ENCODE peak calls at places on chromosomes 12 and 14, in five cellular contexts. One of them, this sample, is unnamed.

GRCh38 chr14:36194645-36195044 is 18.1 kb upstream of the PTCSC3 start:
- DNase-seq in endodermal cell: no peak
- DNase-seq in brain microvascular endothelial cell: no peak
- DNase-seq in transverse colon: no peak
- DNase-seq in omental fat pad: no peak
- DNase-seq in this sample: no peak

GRCh38 chr12:123067654-123068053 is 83.2 kb downstream of the PITPNM2 start:
- DNase-seq in brain microvascular endothelial cell: no peak
- DNase-seq in endodermal cell: no peak
- DNase-seq in transverse colon: no peak
- DNase-seq in omental fat pad: no peak
- DNase-seq in this sample: no peak

GRCh38 chr12:124833693-124834122 is 30.0 kb downstream of the SCARB1 start:
- DNase-seq in transverse colon: no peak
- DNase-seq in endodermal cell: peak
- DNase-seq in omental fat pad: no peak
- DNase-seq in brain microvascular endothelial cell: peak
- DNase-seq in this sample: no peak

GRCh38 chr12:105462841-105463240 is 132.3 kb downstream of the C12orf75 start:
- DNase-seq in omental fat pad: no peak
- DNase-seq in brain microvascular endothelial cell: peak
- DNase-seq in endodermal cell: no peak
- DNase-seq in transverse colon: no peak
- DNase-seq in this sample: no peak

GRCh38 chr12:9064815-9065606 is 50.7 kb downstream of the A2M start:
- DNase-seq in transverse colon: peak
- DNase-seq in endodermal cell: peak
- DNase-seq in omental fat pad: no peak
- DNase-seq in brain microvascular endothelial cell: peak
- DNase-seq in this sample: no peak

GRCh38 chr14:95281560-95282176 is 38.0 kb downstream of the CLMN start:
- DNase-seq in transverse colon: no peak
- DNase-seq in omental fat pad: no peak
- DNase-seq in endodermal cell: no peak
- DNase-seq in brain microvascular endothelial cell: no peak
- DNase-seq in this sample: no peak

GRCh38 chr14:100788517-100789365 is 37.2 kb upstream of the MEG3 start:
- DNase-seq in brain microvascular endothelial cell: no peak
- DNase-seq in endodermal cell: no peak
- DNase-seq in omental fat pad: no peak
- DNase-seq in transverse colon: no peak
- DNase-seq in this sample: no peak

GRCh38 chr14:97274626-97275025 is 477.4 kb downstream of the VRK1 start:
- DNase-seq in transverse colon: no peak
- DNase-seq in brain microvascular endothelial cell: no peak
- DNase-seq in omental fat pad: no peak
- DNase-seq in endodermal cell: no peak
- DNase-seq in this sample: no peak

GRCh38 chr12:16828891-16829290 is 222.9 kb upstream of the LMO3 start:
- DNase-seq in transverse colon: no peak
- DNase-seq in endodermal cell: no peak
- DNase-seq in omental fat pad: no peak
- DNase-seq in brain microvascular endothelial cell: no peak
- DNase-seq in this sample: no peak

GRCh38 chr12:70581199-70581598 is 56.0 kb downstream of the PTPRB start:
- DNase-seq in endodermal cell: no peak
- DNase-seq in brain microvascular endothelial cell: no peak
- DNase-seq in transverse colon: no peak
- DNase-seq in omental fat pad: no peak
- DNase-seq in this sample: no peak

GRCh38 chr14:36097356-36097755 is 79.2 kb downstream of the PTCSC3 start:
- DNase-seq in transverse colon: no peak
- DNase-seq in brain microvascular endothelial cell: no peak
- DNase-seq in endodermal cell: no peak
- DNase-seq in omental fat pad: no peak
- DNase-seq in this sample: no peak

GRCh38 chr12:77835982-77836381 is 5.3 kb downstream of the NAV3 start:
- DNase-seq in brain microvascular endothelial cell: no peak
- DNase-seq in omental fat pad: no peak
- DNase-seq in transverse colon: no peak
- DNase-seq in endodermal cell: no peak
- DNase-seq in this sample: no peak

GRCh38 chr14:26775765-26776577 is 178.1 kb upstream of the NOVA1 start:
- DNase-seq in transverse colon: no peak
- DNase-seq in brain microvascular endothelial cell: no peak
- DNase-seq in endodermal cell: no peak
- DNase-seq in omental fat pad: no peak
- DNase-seq in this sample: no peak

GRCh38 chr12:125983784-125984510 is 918.7 kb downstream of the AACS start:
- DNase-seq in endodermal cell: peak
- DNase-seq in omental fat pad: no peak
- DNase-seq in transverse colon: no peak
- DNase-seq in brain microvascular endothelial cell: no peak
- DNase-seq in this sample: no peak

GRCh38 chr12:92784795-92785562 is 82.2 kb downstream of the PLEKHG7 start:
- DNase-seq in omental fat pad: no peak
- DNase-seq in transverse colon: no peak
- DNase-seq in endodermal cell: peak
- DNase-seq in brain microvascular endothelial cell: peak
- DNase-seq in this sample: no peak

GRCh38 chr14:100192672-100193416 is 33.4 kb upstream of the DEGS2 start:
- DNase-seq in endodermal cell: peak
- DNase-seq in transverse colon: peak
- DNase-seq in omental fat pad: peak
- DNase-seq in brain microvascular endothelial cell: peak
- DNase-seq in this sample: peak

GRCh38 chr14:73644531-73645247 is at the start of gene DNAL1:
- DNase-seq in endodermal cell: peak
- DNase-seq in omental fat pad: peak
- DNase-seq in transverse colon: peak
- DNase-seq in brain microvascular endothelial cell: peak
- DNase-seq in this sample: peak

GRCh38 chr12:112936927-112937326 is 1.3 kb upstream of the OAS3 start:
- DNase-seq in endodermal cell: no peak
- DNase-seq in transverse colon: no peak
- DNase-seq in brain microvascular endothelial cell: no peak
- DNase-seq in omental fat pad: no peak
- DNase-seq in this sample: no peak

GRCh38 chr14:53278602-53279506 is 125.7 kb upstream of the DDHD1 start:
- DNase-seq in omental fat pad: no peak
- DNase-seq in transverse colon: no peak
- DNase-seq in endodermal cell: no peak
- DNase-seq in brain microvascular endothelial cell: peak
- DNase-seq in this sample: no peak

GRCh38 chr12:27652174-27652763 is 44.0 kb upstream of the REP15 start:
- DNase-seq in transverse colon: peak
- DNase-seq in brain microvascular endothelial cell: peak
- DNase-seq in omental fat pad: no peak
- DNase-seq in endodermal cell: peak
- DNase-seq in this sample: peak

GRCh38 chr12:130713581-130713991 is 2.5 kb downstream of the RIMBP2 start:
- DNase-seq in transverse colon: no peak
- DNase-seq in omental fat pad: no peak
- DNase-seq in brain microvascular endothelial cell: no peak
- DNase-seq in endodermal cell: peak
- DNase-seq in this sample: no peak

GRCh38 chr14:90483551-90483950 is 86.7 kb downstream of the CALM1 start:
- DNase-seq in omental fat pad: no peak
- DNase-seq in transverse colon: peak
- DNase-seq in endodermal cell: no peak
- DNase-seq in brain microvascular endothelial cell: no peak
- DNase-seq in this sample: no peak

GRCh38 chr12:13209279-13210021 is 12.9 kb downstream of the EMP1 start:
- DNase-seq in brain microvascular endothelial cell: no peak
- DNase-seq in omental fat pad: no peak
- DNase-seq in endodermal cell: no peak
- DNase-seq in transverse colon: no peak
- DNase-seq in this sample: no peak

GRCh38 chr12:4268549-4269181 is 4.9 kb upstream of the CCND2 start:
- DNase-seq in endodermal cell: no peak
- DNase-seq in transverse colon: no peak
- DNase-seq in brain microvascular endothelial cell: no peak
- DNase-seq in omental fat pad: no peak
- DNase-seq in this sample: no peak

GRCh38 chr12:108532061-108532848 is 17.2 kb downstream of the FICD start:
- DNase-seq in omental fat pad: no peak
- DNase-seq in endodermal cell: no peak
- DNase-seq in transverse colon: no peak
- DNase-seq in brain microvascular endothelial cell: no peak
- DNase-seq in this sample: no peak

GRCh38 chr12:110689002-110689600 is at the start of gene HVCN1:
- DNase-seq in endodermal cell: peak
- DNase-seq in omental fat pad: no peak
- DNase-seq in transverse colon: peak
- DNase-seq in brain microvascular endothelial cell: no peak
- DNase-seq in this sample: no peak

GRCh38 chr14:68392393-68393085 is 400.3 kb downstream of the ZFP36L1 start:
- DNase-seq in endodermal cell: no peak
- DNase-seq in brain microvascular endothelial cell: no peak
- DNase-seq in omental fat pad: no peak
- DNase-seq in transverse colon: peak
- DNase-seq in this sample: no peak

GRCh38 chr14:101964297-101965144 is at the start of gene DYNC1H1:
- DNase-seq in brain microvascular endothelial cell: peak
- DNase-seq in endodermal cell: peak
- DNase-seq in omental fat pad: peak
- DNase-seq in transverse colon: peak
- DNase-seq in this sample: peak

GRCh38 chr14:100348253-100348729 is 25.2 kb downstream of the SLC25A47 start:
- DNase-seq in endodermal cell: no peak
- DNase-seq in omental fat pad: no peak
- DNase-seq in transverse colon: no peak
- DNase-seq in brain microvascular endothelial cell: no peak
- DNase-seq in this sample: no peak

GRCh38 chr12:3329361-3329760 is 161.6 kb upstream of the PRMT8 start:
- DNase-seq in brain microvascular endothelial cell: no peak
- DNase-seq in endodermal cell: no peak
- DNase-seq in omental fat pad: no peak
- DNase-seq in transverse colon: no peak
- DNase-seq in this sample: no peak

GRCh38 chr12:128784030-128784770 is 39.6 kb downstream of the SLC15A4 start:
- DNase-seq in endodermal cell: no peak
- DNase-seq in omental fat pad: no peak
- DNase-seq in transverse colon: no peak
- DNase-seq in brain microvascular endothelial cell: peak
- DNase-seq in this sample: no peak

GRCh38 chr14:104863131-104863862 is 1.8 kb upstream of the CEP170B start:
- DNase-seq in transverse colon: no peak
- DNase-seq in omental fat pad: no peak
- DNase-seq in endodermal cell: peak
- DNase-seq in brain microvascular endothelial cell: no peak
- DNase-seq in this sample: no peak

DNA sequence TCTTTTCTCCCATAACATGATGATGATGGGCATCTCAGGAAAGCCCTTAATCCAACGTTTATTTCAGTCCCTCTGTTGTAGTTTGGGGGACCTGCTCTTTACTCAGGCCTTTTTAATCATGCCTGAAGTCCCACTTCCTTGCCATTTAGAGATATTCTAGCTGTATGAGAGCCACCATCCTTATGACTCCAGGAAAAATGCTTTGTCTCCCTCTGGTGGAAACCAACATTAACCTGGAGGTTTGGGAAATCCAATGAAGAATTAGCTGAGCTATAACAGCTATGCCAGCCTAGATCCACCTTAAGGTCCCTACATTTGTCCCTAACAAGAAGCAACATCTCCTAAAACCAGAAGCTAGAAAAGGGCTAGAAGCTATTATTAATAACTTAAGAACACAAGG is 1399.1 kb downstream of the LRFN5 start:
- DNase-seq in transverse colon: no peak
- DNase-seq in brain microvascular endothelial cell: no peak
- DNase-seq in endodermal cell: no peak
- DNase-seq in omental fat pad: no peak
- DNase-seq in this sample: no peak
- TF ChIP-seq CTCF in transverse colon: no peak
- TF ChIP-seq CTCF in brain microvascular endothelial cell: peak
- TF ChIP-seq CTCF in endodermal cell: peak
- TF ChIP-seq CTCF in omental fat pad: no peak
- TF ChIP-seq CTCF in this sample: no peak

DNA sequence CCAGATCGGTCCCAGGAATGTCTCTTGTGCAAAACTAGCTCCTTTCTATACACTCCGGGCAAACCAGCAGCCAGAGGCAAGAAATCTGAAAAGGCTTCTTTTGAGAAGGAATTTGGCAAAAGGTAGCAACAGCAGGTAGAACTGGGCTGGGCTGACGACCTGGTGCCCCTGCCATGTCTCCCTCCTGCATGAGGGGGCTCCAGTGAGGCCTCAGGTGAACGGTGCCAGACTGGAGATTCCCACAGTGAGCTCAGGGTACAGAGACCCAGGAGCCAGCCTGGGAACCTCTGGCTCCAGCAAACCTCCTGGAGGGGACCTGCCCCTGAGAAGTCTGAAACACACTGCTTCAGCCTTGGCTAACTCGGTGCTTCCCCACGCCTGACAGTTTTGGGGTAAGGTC is 10.8 kb downstream of the ITPK1 start:
- DNase-seq in brain microvascular endothelial cell: no peak
- DNase-seq in omental fat pad: no peak
- DNase-seq in transverse colon: no peak
- DNase-seq in endodermal cell: peak
- DNase-seq in this sample: no peak
- TF ChIP-seq CTCF in brain microvascular endothelial cell: peak
- TF ChIP-seq CTCF in omental fat pad: no peak
- TF ChIP-seq CTCF in transverse colon: no peak
- TF ChIP-seq CTCF in endodermal cell: peak
- TF ChIP-seq CTCF in this sample: no peak

GRCh38 chr12:132589856-132590255 is 20.5 kb downstream of the LRCOL1 start:
- DNase-seq in brain microvascular endothelial cell: no peak
- DNase-seq in omental fat pad: no peak
- DNase-seq in transverse colon: no peak
- DNase-seq in endodermal cell: no peak
- DNase-seq in this sample: no peak
- TF ChIP-seq CTCF in brain microvascular endothelial cell: no peak
- TF ChIP-seq CTCF in omental fat pad: no peak
- TF ChIP-seq CTCF in transverse colon: no peak
- TF ChIP-seq CTCF in endodermal cell: no peak
- TF ChIP-seq CTCF in this sample: no peak

DNA sequence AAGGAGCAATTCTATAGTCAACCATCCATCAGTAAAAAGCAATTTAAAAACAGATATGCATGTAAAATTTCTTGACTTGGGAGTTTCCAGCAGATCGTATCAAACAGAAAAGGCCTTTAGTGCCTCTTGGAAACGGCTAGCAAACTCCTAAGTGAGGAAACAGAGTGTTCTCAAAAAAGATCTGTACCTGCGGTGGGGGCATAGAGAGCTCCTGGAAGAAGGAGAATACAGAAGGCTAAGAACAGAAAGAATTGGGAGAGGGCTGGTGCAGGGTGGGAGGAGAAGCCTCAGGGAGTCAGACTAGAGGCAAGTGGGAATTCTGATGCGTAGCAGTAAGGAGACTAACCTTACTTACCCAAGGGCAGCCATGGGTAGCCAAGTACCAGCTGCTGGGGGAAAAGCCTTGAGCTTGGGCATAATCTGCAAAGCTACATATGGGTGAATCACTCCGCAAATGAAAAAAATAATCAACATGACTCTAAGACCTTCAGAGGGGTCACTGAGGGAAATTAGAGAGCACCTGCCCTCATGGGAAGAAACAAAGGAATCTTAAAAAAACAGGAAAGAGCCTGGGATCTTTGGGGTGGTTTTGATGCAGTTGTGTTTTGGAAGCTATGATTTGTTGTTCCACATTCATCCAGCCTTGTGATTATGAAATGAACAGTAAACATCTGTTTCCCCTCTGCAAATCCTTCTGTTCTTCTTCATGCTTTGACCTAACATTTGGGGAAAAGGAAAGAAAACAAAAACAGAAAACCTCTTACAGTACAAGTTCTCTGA is 10.4 kb downstream of the RHOJ start:
- DNase-seq in omental fat pad: no peak
- DNase-seq in transverse colon: no peak
- DNase-seq in brain microvascular endothelial cell: no peak
- DNase-seq in endodermal cell: no peak
- DNase-seq in this sample: no peak
- TF ChIP-seq CTCF in omental fat pad: no peak
- TF ChIP-seq CTCF in transverse colon: no peak
- TF ChIP-seq CTCF in brain microvascular endothelial cell: no peak
- TF ChIP-seq CTCF in endodermal cell: no peak
- TF ChIP-seq CTCF in this sample: no peak